ENCODE peak calls at places on chromosomes 1 and 21, in eight cellular contexts. One of them, this sample, is unnamed. For H3K4me1, the result is how much of the 10 kb centered on the place peaks cover.

GRCh38 chr1:240712014-240712731 is 100.2 kb upstream of the GREM2 start:
- DNase-seq in PC-3: no peak
- DNase-seq in aorta: no peak
- DNase-seq in GM23338: no peak
- DNase-seq in breast epithelium: no peak
- DNase-seq in left ventricle myocardium inferior: no peak
- DNase-seq in fibroblast of lung: peak
- DNase-seq in IMR-90: peak
- DNase-seq in this sample: no peak

GRCh38 chr1:186564558-186564957 is 103.6 kb upstream of the PDC start:
- DNase-seq in PC-3: no peak
- DNase-seq in aorta: no peak
- DNase-seq in GM23338: no peak
- DNase-seq in breast epithelium: no peak
- DNase-seq in left ventricle myocardium inferior: no peak
- DNase-seq in fibroblast of lung: no peak
- DNase-seq in IMR-90: peak
- DNase-seq in this sample: no peak

GRCh38 chr1:235586413-235586812 is 63.2 kb downstream of the GNG4 start:
- DNase-seq in PC-3: no peak
- DNase-seq in aorta: no peak
- DNase-seq in GM23338: peak
- DNase-seq in breast epithelium: peak
- DNase-seq in left ventricle myocardium inferior: no peak
- DNase-seq in fibroblast of lung: no peak
- DNase-seq in IMR-90: no peak
- DNase-seq in this sample: no peak

GRCh38 chr21:42722808-42723470 is 69.5 kb downstream of the PDE9A start:
- DNase-seq in PC-3: no peak
- DNase-seq in aorta: no peak
- DNase-seq in GM23338: no peak
- DNase-seq in breast epithelium: no peak
- DNase-seq in left ventricle myocardium inferior: no peak
- DNase-seq in fibroblast of lung: no peak
- DNase-seq in IMR-90: no peak
- DNase-seq in this sample: peak

GRCh38 chr1:24096737-24097103 is 15.2 kb downstream of the MYOM3 start:
- DNase-seq in PC-3: no peak
- DNase-seq in aorta: no peak
- DNase-seq in GM23338: no peak
- DNase-seq in breast epithelium: no peak
- DNase-seq in left ventricle myocardium inferior: no peak
- DNase-seq in fibroblast of lung: no peak
- DNase-seq in IMR-90: no peak
- DNase-seq in this sample: no peak

GRCh38 chr1:226975259-226975908 is 35.3 kb downstream of the COQ8A start:
- DNase-seq in PC-3: no peak
- DNase-seq in aorta: peak
- DNase-seq in GM23338: no peak
- DNase-seq in breast epithelium: no peak
- DNase-seq in left ventricle myocardium inferior: peak
- DNase-seq in fibroblast of lung: no peak
- DNase-seq in IMR-90: no peak
- DNase-seq in this sample: no peak

GRCh38 chr1:21268281-21269239 is 21.7 kb downstream of the ECE1 start:
- DNase-seq in PC-3: no peak
- DNase-seq in aorta: no peak
- DNase-seq in GM23338: no peak
- DNase-seq in breast epithelium: peak
- DNase-seq in left ventricle myocardium inferior: no peak
- DNase-seq in fibroblast of lung: no peak
- DNase-seq in IMR-90: no peak
- DNase-seq in this sample: no peak

GRCh38 chr1:39690225-39690624 is 1.0 kb downstream of the HPCAL4 start:
- DNase-seq in PC-3: no peak
- DNase-seq in aorta: no peak
- DNase-seq in GM23338: no peak
- DNase-seq in breast epithelium: no peak
- DNase-seq in left ventricle myocardium inferior: no peak
- DNase-seq in fibroblast of lung: no peak
- DNase-seq in IMR-90: no peak
- DNase-seq in this sample: no peak

GRCh38 chr1:29876902-29877301 is 640.6 kb downstream of the PTPRU start:
- DNase-seq in PC-3: no peak
- DNase-seq in aorta: no peak
- DNase-seq in GM23338: peak
- DNase-seq in breast epithelium: peak
- DNase-seq in left ventricle myocardium inferior: no peak
- DNase-seq in fibroblast of lung: no peak
- DNase-seq in IMR-90: no peak
- DNase-seq in this sample: no peak

GRCh38 chr1:245654460-245655050 is 499.8 kb downstream of the KIF26B start:
- DNase-seq in PC-3: no peak
- DNase-seq in aorta: no peak
- DNase-seq in GM23338: peak
- DNase-seq in breast epithelium: no peak
- DNase-seq in left ventricle myocardium inferior: no peak
- DNase-seq in fibroblast of lung: no peak
- DNase-seq in IMR-90: no peak
- DNase-seq in this sample: no peak

GRCh38 chr1:19495816-19496528 is 10.6 kb upstream of the CAPZB start:
- DNase-seq in PC-3: no peak
- DNase-seq in aorta: no peak
- DNase-seq in GM23338: no peak
- DNase-seq in breast epithelium: no peak
- DNase-seq in left ventricle myocardium inferior: no peak
- DNase-seq in fibroblast of lung: peak
- DNase-seq in IMR-90: peak
- DNase-seq in this sample: no peak

GRCh38 chr1:222023025-222023424 is 281.1 kb upstream of the DUSP10 start:
- DNase-seq in PC-3: no peak
- DNase-seq in aorta: no peak
- DNase-seq in GM23338: no peak
- DNase-seq in breast epithelium: no peak
- DNase-seq in left ventricle myocardium inferior: no peak
- DNase-seq in fibroblast of lung: no peak
- DNase-seq in IMR-90: no peak
- DNase-seq in this sample: no peak

GRCh38 chr1:153866045-153866850 is 56.5 kb downstream of the GATAD2B start:
- DNase-seq in PC-3: no peak
- DNase-seq in aorta: no peak
- DNase-seq in GM23338: no peak
- DNase-seq in breast epithelium: no peak
- DNase-seq in left ventricle myocardium inferior: no peak
- DNase-seq in fibroblast of lung: peak
- DNase-seq in IMR-90: peak
- DNase-seq in this sample: no peak

GRCh38 chr1:179881642-179882252 is 338 bp upstream of the TOR1AIP1 start:
- DNase-seq in PC-3: peak
- DNase-seq in aorta: peak
- DNase-seq in GM23338: peak
- DNase-seq in breast epithelium: peak
- DNase-seq in left ventricle myocardium inferior: no peak
- DNase-seq in fibroblast of lung: peak
- DNase-seq in IMR-90: peak
- DNase-seq in this sample: peak

GRCh38 chr1:113905435-113905861 is 322 bp downstream of the DCLRE1B start:
- DNase-seq in PC-3: peak
- DNase-seq in aorta: no peak
- DNase-seq in GM23338: peak
- DNase-seq in breast epithelium: no peak
- DNase-seq in left ventricle myocardium inferior: peak
- DNase-seq in fibroblast of lung: no peak
- DNase-seq in IMR-90: no peak
- DNase-seq in this sample: no peak

GRCh38 chr1:89757532-89757931 is 63.3 kb upstream of the LRRC8D start:
- DNase-seq in PC-3: no peak
- DNase-seq in aorta: peak
- DNase-seq in GM23338: no peak
- DNase-seq in breast epithelium: no peak
- DNase-seq in left ventricle myocardium inferior: peak
- DNase-seq in fibroblast of lung: no peak
- DNase-seq in IMR-90: peak
- DNase-seq in this sample: peak

GRCh38 chr1:246769306-246769705 is 45.1 kb downstream of the SCCPDH start:
- DNase-seq in PC-3: no peak
- DNase-seq in aorta: no peak
- DNase-seq in GM23338: no peak
- DNase-seq in breast epithelium: no peak
- DNase-seq in left ventricle myocardium inferior: peak
- DNase-seq in fibroblast of lung: peak
- DNase-seq in IMR-90: peak
- DNase-seq in this sample: no peak

GRCh38 chr1:235933483-235934116 is 66.9 kb upstream of the LYST start:
- DNase-seq in PC-3: no peak
- DNase-seq in aorta: peak
- DNase-seq in GM23338: no peak
- DNase-seq in breast epithelium: no peak
- DNase-seq in left ventricle myocardium inferior: no peak
- DNase-seq in fibroblast of lung: no peak
- DNase-seq in IMR-90: no peak
- DNase-seq in this sample: peak

GRCh38 chr1:167981933-167982332 is 45.1 kb upstream of the MPC2 start:
- DNase-seq in PC-3: no peak
- DNase-seq in aorta: no peak
- DNase-seq in GM23338: no peak
- DNase-seq in breast epithelium: no peak
- DNase-seq in left ventricle myocardium inferior: no peak
- DNase-seq in fibroblast of lung: peak
- DNase-seq in IMR-90: peak
- DNase-seq in this sample: no peak

GRCh38 chr1:167974698-167975097 is 37.8 kb upstream of the MPC2 start:
- DNase-seq in PC-3: no peak
- DNase-seq in aorta: no peak
- DNase-seq in GM23338: no peak
- DNase-seq in breast epithelium: no peak
- DNase-seq in left ventricle myocardium inferior: no peak
- DNase-seq in fibroblast of lung: no peak
- DNase-seq in IMR-90: no peak
- DNase-seq in this sample: no peak

GRCh38 chr1:167973832-167974231 is 37.0 kb upstream of the MPC2 start:
- DNase-seq in PC-3: no peak
- DNase-seq in aorta: no peak
- DNase-seq in GM23338: no peak
- DNase-seq in breast epithelium: no peak
- DNase-seq in left ventricle myocardium inferior: no peak
- DNase-seq in fibroblast of lung: no peak
- DNase-seq in IMR-90: no peak
- DNase-seq in this sample: no peak

DNA sequence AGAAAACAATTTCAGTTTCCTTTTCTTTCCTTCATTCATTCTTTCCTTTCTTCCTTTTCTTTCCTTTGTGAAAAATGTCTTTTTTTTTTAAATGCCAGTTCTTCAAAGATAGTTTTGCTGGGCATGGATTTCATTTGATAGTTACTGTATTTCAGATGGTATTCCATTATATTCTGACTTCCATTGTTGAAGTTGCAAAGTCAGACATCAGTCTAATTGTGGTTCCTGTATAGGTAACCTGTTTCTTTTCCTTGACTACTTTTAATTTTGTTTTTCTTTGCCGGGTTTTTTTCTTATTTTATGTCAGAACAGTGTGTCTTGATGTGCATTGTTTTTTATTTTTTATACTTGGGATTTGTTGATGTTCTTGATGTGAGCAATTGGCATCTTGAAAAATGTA is 40.4 kb upstream of the MPC2 start:
- DNase-seq in PC-3: no peak
- DNase-seq in aorta: no peak
- DNase-seq in GM23338: no peak
- DNase-seq in breast epithelium: no peak
- DNase-seq in left ventricle myocardium inferior: no peak
- DNase-seq in fibroblast of lung: no peak
- DNase-seq in IMR-90: no peak
- DNase-seq in this sample: no peak
- H3K4me1 ChIP-seq in PC-3: under half
- H3K4me1 ChIP-seq in aorta: under half
- H3K4me1 ChIP-seq in GM23338: under half
- H3K4me1 ChIP-seq in breast epithelium: under half
- H3K4me1 ChIP-seq in left ventricle myocardium inferior: under half
- H3K4me1 ChIP-seq in fibroblast of lung: under half
- H3K4me1 ChIP-seq in IMR-90: under half
- H3K4me1 ChIP-seq in this sample: under half

GRCh38 chr1:205783904-205784303 is 8.6 kb upstream of the RAB29 start:
- DNase-seq in PC-3: no peak
- DNase-seq in aorta: peak
- DNase-seq in GM23338: no peak
- DNase-seq in breast epithelium: no peak
- DNase-seq in left ventricle myocardium inferior: no peak
- DNase-seq in fibroblast of lung: peak
- DNase-seq in IMR-90: peak
- DNase-seq in this sample: no peak

GRCh38 chr1:205786599-205786998 is 11.3 kb upstream of the RAB29 start:
- DNase-seq in PC-3: no peak
- DNase-seq in aorta: no peak
- DNase-seq in GM23338: no peak
- DNase-seq in breast epithelium: no peak
- DNase-seq in left ventricle myocardium inferior: no peak
- DNase-seq in fibroblast of lung: no peak
- DNase-seq in IMR-90: no peak
- DNase-seq in this sample: peak

GRCh38 chr1:205780335-205780734 is 5.1 kb upstream of the RAB29 start:
- DNase-seq in PC-3: no peak
- DNase-seq in aorta: no peak
- DNase-seq in GM23338: no peak
- DNase-seq in breast epithelium: no peak
- DNase-seq in left ventricle myocardium inferior: no peak
- DNase-seq in fibroblast of lung: no peak
- DNase-seq in IMR-90: no peak
- DNase-seq in this sample: no peak

GRCh38 chr1:205787287-205787916 is 12.1 kb upstream of the RAB29 start:
- DNase-seq in PC-3: no peak
- DNase-seq in aorta: no peak
- DNase-seq in GM23338: peak
- DNase-seq in breast epithelium: no peak
- DNase-seq in left ventricle myocardium inferior: no peak
- DNase-seq in fibroblast of lung: no peak
- DNase-seq in IMR-90: no peak
- DNase-seq in this sample: no peak

GRCh38 chr1:205782627-205783470 is 7.6 kb upstream of the RAB29 start:
- DNase-seq in PC-3: no peak
- DNase-seq in aorta: no peak
- DNase-seq in GM23338: no peak
- DNase-seq in breast epithelium: no peak
- DNase-seq in left ventricle myocardium inferior: no peak
- DNase-seq in fibroblast of lung: no peak
- DNase-seq in IMR-90: no peak
- DNase-seq in this sample: no peak
- H3K27ac ChIP-seq in PC-3: no peak
- H3K27ac ChIP-seq in aorta: peak
- H3K27ac ChIP-seq in GM23338: no peak
- H3K27ac ChIP-seq in breast epithelium: peak
- H3K27ac ChIP-seq in left ventricle myocardium inferior: peak
- H3K27ac ChIP-seq in fibroblast of lung: no peak
- H3K27ac ChIP-seq in IMR-90: no peak
- H3K27ac ChIP-seq in this sample: no peak

GRCh38 chr21:44918581-44919033 is 2.1 kb downstream of the ITGB2 start:
- DNase-seq in PC-3: no peak
- DNase-seq in aorta: no peak
- DNase-seq in GM23338: peak
- DNase-seq in breast epithelium: no peak
- DNase-seq in left ventricle myocardium inferior: no peak
- DNase-seq in fibroblast of lung: no peak
- DNase-seq in IMR-90: no peak
- DNase-seq in this sample: no peak
- H3K4me3 ChIP-seq in PC-3: no peak
- H3K4me3 ChIP-seq in aorta: no peak
- H3K4me3 ChIP-seq in GM23338: peak
- H3K4me3 ChIP-seq in breast epithelium: no peak
- H3K4me3 ChIP-seq in left ventricle myocardium inferior: peak
- H3K4me3 ChIP-seq in fibroblast of lung: no peak
- H3K4me3 ChIP-seq in IMR-90: no peak
- H3K4me3 ChIP-seq in this sample: no peak

GRCh38 chr21:33026299-33026858 is 644 bp downstream of the OLIG2 start:
- DNase-seq in PC-3: no peak
- DNase-seq in aorta: no peak
- DNase-seq in GM23338: no peak
- DNase-seq in breast epithelium: no peak
- DNase-seq in left ventricle myocardium inferior: no peak
- DNase-seq in fibroblast of lung: no peak
- DNase-seq in IMR-90: no peak
- DNase-seq in this sample: no peak
- H3K4me1 ChIP-seq in PC-3: under half
- H3K4me1 ChIP-seq in aorta: under half
- H3K4me1 ChIP-seq in GM23338: half or more
- H3K4me1 ChIP-seq in breast epithelium: under half
- H3K4me1 ChIP-seq in left ventricle myocardium inferior: half or more
- H3K4me1 ChIP-seq in fibroblast of lung: under half
- H3K4me1 ChIP-seq in IMR-90: under half
- H3K4me1 ChIP-seq in this sample: under half